ENCODE peak calls at places on chromosomes 2 and 18, in ten cellular contexts. E, L, F, C, T, Z, Y, A, B and G are unnamed samples.
A peak's percentile ranks its signal among the peaks of the same experiment; 100 is the strongest.

GRCh38 chr18:79548077-79548450 is 131.5 kb upstream of the CTDP1 start:
- DNase-seq in E (no peak), L (no peak), F (no peak), C (no peak), T (no peak), Z (no peak), Y (no peak), A (no peak), B (no peak), G (peak; percentile 85)

GRCh38 chr2:105977212-105977611 is 216.9 kb downstream of the UXS1 start:
- DNase-seq in E (no peak), L (peak; percentile 22), F (no peak), C (no peak), T (no peak), Z (peak; percentile 39), Y (peak; percentile 34), A (no peak), B (no peak), G (no peak)

GRCh38 chr2:26970928-26971627 is 641 bp downstream of the MAPRE3 start:
- DNase-seq in E (no peak), L (peak; percentile 46), F (no peak), C (peak; percentile 65), T (no peak), Z (no peak), Y (peak; percentile 25), A (no peak), B (no peak), G (no peak)

GRCh38 chr2:28716265-28716865 is 35.3 kb upstream of the PPP1CB start:
- DNase-seq in E (no peak), L (peak; percentile 83), F (no peak), C (peak; percentile 85), T (no peak), Z (peak; percentile 5), Y (peak; percentile 95), A (peak; percentile 73), B (no peak), G (no peak)

GRCh38 chr2:219125225-219125885 is 35.3 kb downstream of the NHEJ1 start:
- DNase-seq in E (no peak), L (peak; percentile 31), F (peak; percentile 22), C (no peak), T (no peak), Z (peak; percentile 14), Y (peak; percentile 97), A (peak; percentile 49), B (peak; percentile 72), G (no peak)

GRCh38 chr2:5479265-5479928 is 212.8 kb upstream of the SOX11 start:
- DNase-seq in E (peak; percentile 70), L (no peak), F (no peak), C (no peak), T (no peak), Z (peak; percentile 2), Y (no peak), A (no peak), B (no peak), G (no peak)

GRCh38 chr18:3340015-3340681 is 78.2 kb downstream of the MYL12B start:
- DNase-seq in E (no peak), L (no peak), F (no peak), C (no peak), T (no peak), Z (no peak), Y (peak; percentile 76), A (no peak), B (no peak), G (no peak)

GRCh38 chr2:147231607-147232006 is 613.2 kb upstream of the ACVR2A start:
- DNase-seq in E (no peak), L (no peak), F (no peak), C (no peak), T (no peak), Z (no peak), Y (no peak), A (no peak), B (no peak), G (no peak)

GRCh38 chr2:173355132-173355865 is 627 bp downstream of the CDCA7 start:
- DNase-seq in E (no peak), L (peak; percentile 49), F (peak; percentile 32), C (no peak), T (peak; percentile 52), Z (peak; percentile 69), Y (peak; percentile 68), A (no peak), B (peak; percentile 33), G (no peak)

GRCh38 chr2:120177011-120177621 is 46.1 kb downstream of the TMEM185B start:
- DNase-seq in E (no peak), L (no peak), F (peak; percentile 25), C (no peak), T (no peak), Z (peak; percentile 89), Y (no peak), A (no peak), B (peak; percentile 48), G (no peak)

GRCh38 chr18:57802166-57802868 is 798 bp downstream of the ATP8B1 start:
- DNase-seq in E (no peak), L (no peak), F (no peak), C (no peak), T (no peak), Z (peak; percentile 37), Y (no peak), A (no peak), B (no peak), G (no peak)

GRCh38 chr2:142742301-142743214 is 134.9 kb upstream of the KYNU start:
- DNase-seq in E (no peak), L (no peak), F (no peak), C (no peak), T (no peak), Z (no peak), Y (peak; percentile 12), A (no peak), B (no peak), G (no peak)

GRCh38 chr2:198054299-198054698 is 249.9 kb downstream of the PLCL1 start:
- DNase-seq in E (no peak), L (peak; percentile 4), F (peak; percentile 20), C (no peak), T (no peak), Z (peak; percentile 65), Y (peak; percentile 33), A (peak; percentile 7), B (no peak), G (no peak)

GRCh38 chr2:3532941-3533340 is 13.6 kb upstream of the ADI1 start:
- DNase-seq in E (no peak), L (no peak), F (no peak), C (no peak), T (no peak), Z (no peak), Y (no peak), A (no peak), B (no peak), G (no peak)
- TF ChIP-seq CTCF in E (no peak), L (no peak), F (no peak), C (no peak), T (no peak), Z (no peak), Y (no peak), A (no peak), B (no peak), G (no peak)

GRCh38 chr2:230011617-230012016 is 57.1 kb downstream of the SLC16A14 start:
- DNase-seq in E (no peak), L (no peak), F (no peak), C (no peak), T (no peak), Z (no peak), Y (peak; percentile 90), A (no peak), B (no peak), G (no peak)

GRCh38 chr2:230012242-230012884 is 56.4 kb downstream of the SLC16A14 start:
- DNase-seq in E (no peak), L (no peak), F (no peak), C (no peak), T (no peak), Z (no peak), Y (peak; percentile 80), A (no peak), B (no peak), G (peak; percentile 38)

GRCh38 chr2:230010501-230010900 is 58.2 kb downstream of the SLC16A14 start:
- DNase-seq in E (no peak), L (no peak), F (no peak), C (no peak), T (no peak), Z (no peak), Y (peak; percentile 56), A (no peak), B (no peak), G (peak; percentile 53)

GRCh38 chr2:230007931-230008707 is 60.6 kb downstream of the SLC16A14 start:
- DNase-seq in E (no peak), L (peak; percentile 17), F (peak; percentile 69), C (peak; percentile 74), T (peak; percentile 69), Z (peak; percentile 89), Y (peak; percentile 86), A (peak; percentile 37), B (peak; percentile 76), G (peak; percentile 93)

DNA sequence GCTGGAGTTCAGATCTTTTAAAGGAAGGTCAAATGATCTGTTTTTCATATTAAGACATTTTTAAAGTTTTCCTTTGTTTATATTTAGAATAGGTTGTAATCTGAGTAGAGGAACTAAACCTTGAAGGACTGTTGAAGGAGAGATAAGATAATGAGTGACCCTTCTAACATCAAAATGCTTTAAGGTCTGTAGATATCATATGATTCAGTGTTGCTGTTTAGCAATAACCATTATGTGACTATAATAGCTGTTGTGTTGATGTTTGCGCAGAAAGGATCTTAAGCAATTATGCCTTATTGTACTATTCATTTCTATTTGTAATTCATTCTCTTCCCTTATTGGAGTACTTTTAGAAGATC is 60.0 kb downstream of the SLC16A14 start:
- DNase-seq in E (no peak), L (no peak), F (no peak), C (no peak), T (no peak), Z (no peak), Y (peak; percentile 45), A (no peak), B (no peak), G (no peak)
- TF ChIP-seq CTCF in E (no peak), L (no peak), F (no peak), C (no peak), T (no peak), Z (no peak), Y (no peak), A (no peak), B (no peak), G (no peak)

GRCh38 chr18:26515643-26516495 is 32.5 kb downstream of the KCTD1 start:
- DNase-seq in E (peak; percentile 39), L (no peak), F (no peak), C (no peak), T (no peak), Z (no peak), Y (no peak), A (no peak), B (no peak), G (no peak)
- TF ChIP-seq CTCF in E (no peak), L (no peak), F (no peak), C (no peak), T (no peak), Z (no peak), Y (no peak), A (no peak), B (no peak), G (no peak)

DNA sequence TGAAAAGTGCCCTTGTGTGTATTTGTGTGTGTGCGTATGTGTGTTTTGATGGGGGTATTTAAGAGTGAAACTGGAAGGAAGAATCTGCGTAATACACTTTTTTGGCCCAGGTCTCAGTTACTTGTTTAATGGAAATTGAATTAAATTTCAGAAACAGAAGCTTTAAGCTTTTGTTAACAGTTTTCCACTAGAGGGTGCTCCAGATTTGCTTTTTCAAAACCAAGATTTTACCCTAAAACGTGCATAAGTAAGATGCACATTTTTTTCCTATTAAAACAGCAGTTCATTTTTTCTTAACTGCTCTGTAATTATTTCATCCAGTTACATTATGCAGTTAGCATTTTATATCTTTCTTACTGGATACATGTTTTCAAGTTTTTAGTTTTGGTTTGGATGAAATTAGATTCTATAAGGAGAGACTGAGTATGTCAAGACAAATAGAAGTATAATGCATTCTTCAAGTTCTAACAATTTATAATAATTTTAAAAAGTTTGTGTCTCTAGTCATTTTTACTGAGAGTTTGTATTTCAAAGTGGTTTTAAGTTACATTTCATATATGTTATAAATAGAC is 97.2 kb downstream of the PIK3C3 start:
- DNase-seq in E (no peak), L (no peak), F (no peak), C (no peak), T (no peak), Z (no peak), Y (peak; percentile 25), A (no peak), B (no peak), G (no peak)
- TF ChIP-seq CTCF in E (peak; percentile 33), L (peak; percentile 43), F (peak; percentile 35), C (no peak), T (peak; percentile 52), Z (no peak), Y (peak; percentile 53), A (peak; percentile 63), B (peak; percentile 51), G (peak; percentile 65)